ENCODE peak calls at places on chromosome 11, in seven cellular contexts. One of them, this sample, is unnamed.

GRCh38 chr11:115696472-115697011 is 192.3 kb upstream of the CADM1 start:
- DNase-seq in thoracic aorta: no peak
- DNase-seq in neural progenitor cell: no peak
- DNase-seq in progenitor cell of endocrine pancreas: no peak
- DNase-seq in left ventricle myocardium inferior: no peak
- DNase-seq in fibroblast of lung: no peak
- DNase-seq in cardiac muscle cell: no peak
- DNase-seq in this sample: no peak

GRCh38 chr11:10658621-10659338 is 34.8 kb downstream of the IRAG1 start:
- DNase-seq in fibroblast of lung: no peak
- DNase-seq in left ventricle myocardium inferior: no peak
- DNase-seq in thoracic aorta: no peak
- DNase-seq in cardiac muscle cell: no peak
- DNase-seq in progenitor cell of endocrine pancreas: no peak
- DNase-seq in neural progenitor cell: no peak
- DNase-seq in this sample: no peak

GRCh38 chr11:127925430-127925829 is 661.9 kb downstream of the ETS1 start:
- DNase-seq in left ventricle myocardium inferior: no peak
- DNase-seq in progenitor cell of endocrine pancreas: no peak
- DNase-seq in cardiac muscle cell: no peak
- DNase-seq in fibroblast of lung: peak
- DNase-seq in thoracic aorta: no peak
- DNase-seq in neural progenitor cell: no peak
- DNase-seq in this sample: no peak

GRCh38 chr11:126357055-126357962 is 1.8 kb downstream of the ST3GAL4 start:
- DNase-seq in left ventricle myocardium inferior: peak
- DNase-seq in neural progenitor cell: no peak
- DNase-seq in thoracic aorta: no peak
- DNase-seq in fibroblast of lung: no peak
- DNase-seq in progenitor cell of endocrine pancreas: no peak
- DNase-seq in cardiac muscle cell: no peak
- DNase-seq in this sample: no peak

GRCh38 chr11:101428918-101429317 is 154.9 kb downstream of the TRPC6 start:
- DNase-seq in neural progenitor cell: peak
- DNase-seq in thoracic aorta: no peak
- DNase-seq in fibroblast of lung: peak
- DNase-seq in cardiac muscle cell: peak
- DNase-seq in progenitor cell of endocrine pancreas: no peak
- DNase-seq in left ventricle myocardium inferior: no peak
- DNase-seq in this sample: no peak

GRCh38 chr11:76613901-76614300 is 56.6 kb downstream of the LRRC32 start:
- DNase-seq in cardiac muscle cell: no peak
- DNase-seq in progenitor cell of endocrine pancreas: no peak
- DNase-seq in thoracic aorta: no peak
- DNase-seq in fibroblast of lung: no peak
- DNase-seq in left ventricle myocardium inferior: no peak
- DNase-seq in neural progenitor cell: no peak
- DNase-seq in this sample: no peak

GRCh38 chr11:13772223-13773046 is 104.0 kb downstream of the FAR1 start:
- DNase-seq in neural progenitor cell: peak
- DNase-seq in cardiac muscle cell: peak
- DNase-seq in thoracic aorta: no peak
- DNase-seq in left ventricle myocardium inferior: no peak
- DNase-seq in progenitor cell of endocrine pancreas: no peak
- DNase-seq in fibroblast of lung: peak
- DNase-seq in this sample: no peak

GRCh38 chr11:125807909-125808308 is 20.0 kb downstream of the PATE3 start:
- DNase-seq in cardiac muscle cell: no peak
- DNase-seq in progenitor cell of endocrine pancreas: no peak
- DNase-seq in left ventricle myocardium inferior: no peak
- DNase-seq in thoracic aorta: no peak
- DNase-seq in neural progenitor cell: no peak
- DNase-seq in fibroblast of lung: no peak
- DNase-seq in this sample: no peak

GRCh38 chr11:17683378-17684161 is 35.8 kb upstream of the MYOD1 start:
- DNase-seq in left ventricle myocardium inferior: no peak
- DNase-seq in thoracic aorta: no peak
- DNase-seq in neural progenitor cell: no peak
- DNase-seq in progenitor cell of endocrine pancreas: no peak
- DNase-seq in fibroblast of lung: peak
- DNase-seq in cardiac muscle cell: no peak
- DNase-seq in this sample: no peak

GRCh38 chr11:22389526-22390282 is 51.5 kb downstream of the SLC17A6 start:
- DNase-seq in neural progenitor cell: no peak
- DNase-seq in cardiac muscle cell: no peak
- DNase-seq in left ventricle myocardium inferior: no peak
- DNase-seq in fibroblast of lung: no peak
- DNase-seq in thoracic aorta: no peak
- DNase-seq in progenitor cell of endocrine pancreas: no peak
- DNase-seq in this sample: no peak

GRCh38 chr11:102268985-102269470 is 48.3 kb upstream of the BIRC3 start:
- DNase-seq in left ventricle myocardium inferior: no peak
- DNase-seq in thoracic aorta: no peak
- DNase-seq in fibroblast of lung: no peak
- DNase-seq in progenitor cell of endocrine pancreas: no peak
- DNase-seq in neural progenitor cell: no peak
- DNase-seq in cardiac muscle cell: no peak
- DNase-seq in this sample: no peak

GRCh38 chr11:82012276-82012675 is 721.4 kb downstream of the FAM181B start:
- DNase-seq in cardiac muscle cell: no peak
- DNase-seq in fibroblast of lung: no peak
- DNase-seq in neural progenitor cell: no peak
- DNase-seq in thoracic aorta: no peak
- DNase-seq in left ventricle myocardium inferior: no peak
- DNase-seq in progenitor cell of endocrine pancreas: no peak
- DNase-seq in this sample: no peak

GRCh38 chr11:69702769-69703510 is 882 bp downstream of the FGF19 start:
- DNase-seq in thoracic aorta: no peak
- DNase-seq in progenitor cell of endocrine pancreas: no peak
- DNase-seq in fibroblast of lung: no peak
- DNase-seq in neural progenitor cell: peak
- DNase-seq in left ventricle myocardium inferior: no peak
- DNase-seq in cardiac muscle cell: no peak
- DNase-seq in this sample: no peak

GRCh38 chr11:69705901-69706787 is 2.3 kb upstream of the FGF19 start:
- DNase-seq in progenitor cell of endocrine pancreas: no peak
- DNase-seq in cardiac muscle cell: no peak
- DNase-seq in left ventricle myocardium inferior: no peak
- DNase-seq in neural progenitor cell: no peak
- DNase-seq in thoracic aorta: no peak
- DNase-seq in fibroblast of lung: no peak
- DNase-seq in this sample: no peak

GRCh38 chr11:69705246-69705856 is 1.5 kb upstream of the FGF19 start:
- DNase-seq in neural progenitor cell: peak
- DNase-seq in cardiac muscle cell: no peak
- DNase-seq in left ventricle myocardium inferior: no peak
- DNase-seq in fibroblast of lung: no peak
- DNase-seq in thoracic aorta: no peak
- DNase-seq in progenitor cell of endocrine pancreas: no peak
- DNase-seq in this sample: no peak

GRCh38 chr11:69703711-69704507 is at the start of gene FGF19:
- DNase-seq in cardiac muscle cell: no peak
- DNase-seq in progenitor cell of endocrine pancreas: no peak
- DNase-seq in thoracic aorta: no peak
- DNase-seq in left ventricle myocardium inferior: no peak
- DNase-seq in neural progenitor cell: peak
- DNase-seq in fibroblast of lung: no peak
- DNase-seq in this sample: no peak

DNA sequence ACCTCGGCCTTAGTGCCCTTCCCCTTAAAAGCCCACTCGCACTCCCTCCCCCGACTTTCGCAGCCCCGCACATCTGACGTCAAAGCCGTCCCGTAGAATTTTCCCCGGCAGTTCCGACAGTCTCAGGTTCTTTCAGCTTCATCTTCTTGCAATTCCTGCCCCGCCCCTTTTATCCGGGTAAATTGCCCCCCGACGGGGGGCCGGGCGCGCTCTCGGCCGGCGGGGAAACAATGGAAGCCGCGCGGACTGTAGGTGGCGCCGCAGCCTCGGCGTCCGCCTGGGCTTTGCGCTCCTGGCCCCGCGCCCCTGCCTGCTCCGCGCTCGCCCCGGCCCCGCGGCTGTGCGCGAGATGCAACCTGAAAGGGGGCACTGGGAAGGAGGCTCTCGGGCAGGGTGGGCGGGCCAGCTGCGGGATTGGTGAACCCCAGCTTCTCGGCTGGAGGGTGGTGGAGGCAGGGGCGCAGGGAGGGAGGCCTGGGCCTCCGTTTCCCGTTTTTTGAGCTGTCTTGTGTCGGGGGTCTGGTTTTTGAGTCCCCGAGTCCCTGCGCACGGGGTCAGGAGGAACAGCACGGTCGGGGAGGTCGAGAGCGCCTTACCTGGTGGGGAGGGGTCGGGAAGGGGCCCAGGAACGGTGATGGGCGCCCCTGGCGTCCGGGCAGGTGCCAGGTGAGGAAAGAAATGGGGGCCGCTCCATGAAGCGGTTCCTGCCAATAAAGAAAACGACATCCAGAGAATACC is 855 bp upstream of the FGF19 start:
- DNase-seq in progenitor cell of endocrine pancreas: peak
- DNase-seq in left ventricle myocardium inferior: no peak
- DNase-seq in neural progenitor cell: peak
- DNase-seq in fibroblast of lung: no peak
- DNase-seq in cardiac muscle cell: peak
- DNase-seq in thoracic aorta: no peak
- DNase-seq in this sample: no peak
- TF ChIP-seq CTCF in progenitor cell of endocrine pancreas: peak
- TF ChIP-seq CTCF in left ventricle myocardium inferior: peak
- TF ChIP-seq CTCF in neural progenitor cell: peak
- TF ChIP-seq CTCF in fibroblast of lung: peak
- TF ChIP-seq CTCF in cardiac muscle cell: peak
- TF ChIP-seq CTCF in thoracic aorta: peak
- TF ChIP-seq CTCF in this sample: no peak

GRCh38 chr11:57467508-57468157 is 7.3 kb downstream of the RTN4RL2 start:
- DNase-seq in fibroblast of lung: no peak
- DNase-seq in cardiac muscle cell: no peak
- DNase-seq in thoracic aorta: no peak
- DNase-seq in neural progenitor cell: no peak
- DNase-seq in left ventricle myocardium inferior: no peak
- DNase-seq in progenitor cell of endocrine pancreas: no peak
- DNase-seq in this sample: no peak

GRCh38 chr11:57464343-57465181 is 4.2 kb downstream of the RTN4RL2 start:
- DNase-seq in thoracic aorta: no peak
- DNase-seq in cardiac muscle cell: no peak
- DNase-seq in fibroblast of lung: no peak
- DNase-seq in neural progenitor cell: peak
- DNase-seq in left ventricle myocardium inferior: no peak
- DNase-seq in progenitor cell of endocrine pancreas: no peak
- DNase-seq in this sample: no peak

GRCh38 chr11:57468276-57468675 is 7.9 kb downstream of the RTN4RL2 start:
- DNase-seq in progenitor cell of endocrine pancreas: no peak
- DNase-seq in cardiac muscle cell: no peak
- DNase-seq in left ventricle myocardium inferior: no peak
- DNase-seq in fibroblast of lung: no peak
- DNase-seq in thoracic aorta: no peak
- DNase-seq in neural progenitor cell: no peak
- DNase-seq in this sample: no peak

GRCh38 chr11:57469268-57469667 is 8.9 kb downstream of the RTN4RL2 start:
- DNase-seq in progenitor cell of endocrine pancreas: no peak
- DNase-seq in thoracic aorta: no peak
- DNase-seq in cardiac muscle cell: no peak
- DNase-seq in fibroblast of lung: no peak
- DNase-seq in neural progenitor cell: no peak
- DNase-seq in left ventricle myocardium inferior: no peak
- DNase-seq in this sample: no peak

DNA sequence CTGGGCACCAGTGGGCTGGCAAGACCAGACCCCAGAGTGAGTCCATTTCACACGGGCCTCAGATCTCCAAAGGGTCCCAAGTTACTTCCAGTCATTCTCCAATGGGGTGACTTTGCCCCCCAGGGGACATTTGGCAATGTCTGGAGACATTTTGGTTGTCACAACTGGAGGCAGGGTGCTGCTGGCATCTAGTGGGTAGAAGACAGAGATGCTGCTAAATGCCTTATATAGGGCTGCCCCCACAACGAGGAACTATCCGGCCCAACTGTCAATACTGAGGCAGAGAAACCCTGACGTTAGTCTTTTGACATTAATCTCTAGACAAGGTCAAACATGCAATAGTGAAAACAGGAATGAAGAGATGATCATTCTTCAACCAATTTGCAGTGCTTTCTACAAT is 6.4 kb downstream of the RTN4RL2 start:
- DNase-seq in cardiac muscle cell: no peak
- DNase-seq in neural progenitor cell: no peak
- DNase-seq in thoracic aorta: no peak
- DNase-seq in left ventricle myocardium inferior: no peak
- DNase-seq in progenitor cell of endocrine pancreas: no peak
- DNase-seq in fibroblast of lung: no peak
- DNase-seq in this sample: no peak
- TF ChIP-seq CTCF in cardiac muscle cell: no peak
- TF ChIP-seq CTCF in neural progenitor cell: no peak
- TF ChIP-seq CTCF in thoracic aorta: no peak
- TF ChIP-seq CTCF in left ventricle myocardium inferior: no peak
- TF ChIP-seq CTCF in progenitor cell of endocrine pancreas: no peak
- TF ChIP-seq CTCF in fibroblast of lung: no peak
- TF ChIP-seq CTCF in this sample: peak

DNA sequence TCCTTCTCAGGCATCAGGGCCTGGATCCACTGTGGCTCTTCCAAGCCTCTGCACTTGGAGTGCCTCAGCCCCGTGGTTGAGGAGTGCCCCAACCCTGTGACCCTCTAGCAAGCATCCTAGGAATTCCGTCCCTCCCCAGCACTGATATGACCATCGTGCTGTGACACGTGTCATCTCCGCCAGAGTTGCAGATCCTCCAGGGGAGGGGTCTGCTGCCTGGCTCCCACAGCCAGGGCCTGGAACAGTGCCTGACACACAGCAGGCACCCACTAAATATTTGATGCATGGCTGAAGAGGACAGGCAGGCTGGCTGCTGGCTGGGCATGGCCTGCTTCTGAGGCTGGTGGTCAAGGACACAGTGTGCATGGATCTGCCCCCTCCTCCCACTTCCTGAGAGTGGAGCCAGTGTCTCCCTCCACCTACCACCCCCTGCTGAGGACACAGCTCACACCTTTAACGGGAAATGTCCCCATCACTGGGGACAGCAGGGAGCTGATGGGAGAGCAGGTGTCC is 1.7 kb upstream of the CD81 start:
- DNase-seq in progenitor cell of endocrine pancreas: no peak
- DNase-seq in cardiac muscle cell: peak
- DNase-seq in neural progenitor cell: no peak
- DNase-seq in fibroblast of lung: no peak
- DNase-seq in left ventricle myocardium inferior: peak
- DNase-seq in thoracic aorta: no peak
- DNase-seq in this sample: no peak
- TF ChIP-seq CTCF in progenitor cell of endocrine pancreas: no peak
- TF ChIP-seq CTCF in cardiac muscle cell: no peak
- TF ChIP-seq CTCF in neural progenitor cell: no peak
- TF ChIP-seq CTCF in fibroblast of lung: no peak
- TF ChIP-seq CTCF in left ventricle myocardium inferior: peak
- TF ChIP-seq CTCF in thoracic aorta: no peak
- TF ChIP-seq CTCF in this sample: no peak

DNA sequence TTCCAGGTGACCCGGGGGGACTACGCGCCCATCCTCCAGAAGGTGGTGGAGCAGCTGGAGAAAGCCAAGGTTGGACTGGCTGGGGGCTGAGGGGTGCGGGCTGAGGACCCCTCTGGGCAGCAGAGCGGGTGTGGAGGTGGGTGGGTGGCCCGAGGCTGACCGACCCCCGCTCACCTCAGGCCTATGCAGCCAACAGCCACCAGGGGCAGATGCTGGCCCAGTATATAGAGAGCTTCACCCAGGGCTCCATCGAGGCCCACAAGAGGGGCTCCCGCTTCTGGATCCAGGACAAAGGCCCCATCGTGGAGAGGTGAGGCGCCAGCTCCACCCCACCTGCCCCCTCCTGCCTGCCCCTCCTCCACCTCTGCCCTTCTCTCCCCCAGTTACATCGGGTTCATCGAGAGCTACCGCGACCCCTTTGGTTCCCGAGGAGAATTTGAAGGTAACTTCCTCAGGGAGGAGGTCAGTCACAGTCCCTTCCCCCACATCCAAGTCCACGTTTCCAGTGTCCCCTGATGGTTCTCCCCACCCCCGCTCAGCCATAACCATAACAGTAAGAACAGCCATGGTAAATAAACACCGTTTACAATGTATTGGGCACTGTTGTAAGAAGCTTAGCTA is 11.2 kb downstream of the DPP3 start:
- DNase-seq in fibroblast of lung: no peak
- DNase-seq in neural progenitor cell: peak
- DNase-seq in progenitor cell of endocrine pancreas: no peak
- DNase-seq in left ventricle myocardium inferior: no peak
- DNase-seq in thoracic aorta: no peak
- DNase-seq in cardiac muscle cell: peak
- DNase-seq in this sample: no peak
- TF ChIP-seq CTCF in fibroblast of lung: no peak
- TF ChIP-seq CTCF in neural progenitor cell: peak
- TF ChIP-seq CTCF in progenitor cell of endocrine pancreas: peak
- TF ChIP-seq CTCF in left ventricle myocardium inferior: peak
- TF ChIP-seq CTCF in thoracic aorta: peak
- TF ChIP-seq CTCF in cardiac muscle cell: peak
- TF ChIP-seq CTCF in this sample: peak

This sample was measured in DND-41.